ENCODE peak calls at places on chromosomes 7 and 10, in six cellular contexts. T is HCT116, O is K562, G is HepG2, S is GM12878, M is H1. W is an unnamed sample.

GRCh38 chr7:159013825-159014289 is 130.8 kb downstream of the VIPR2 start:
- DNase-seq in T (no peak), O (no peak), G (no peak), S (no peak), M (no peak), W (no peak)

GRCh38 chr10:62268027-62268398 is 631 bp downstream of the RTKN2 start:
- DNase-seq in T (no peak), O (no peak), G (no peak), S (no peak), M (no peak), W (no peak)

GRCh38 chr7:5363729-5364128 is 59.9 kb downstream of the TNRC18 start:
- DNase-seq in T (no peak), O (no peak), G (no peak), S (no peak), M (no peak), W (no peak)

GRCh38 chr7:151759591-151760042 is 117.3 kb downstream of the PRKAG2 start:
- DNase-seq in T (peak; percentile 57), O (peak; percentile 77), G (peak; percentile 56), S (no peak), M (peak; percentile 49), W (peak; percentile 60)

GRCh38 chr7:25720427-25720826 is 431.6 kb upstream of the NFE2L3 start:
- DNase-seq in T (no peak), O (peak; percentile 20), G (no peak), S (no peak), M (no peak), W (no peak)

GRCh38 chr7:45177801-45178200 is 20.2 kb downstream of the RAMP3 start:
- DNase-seq in T (no peak), O (no peak), G (no peak), S (no peak), M (no peak), W (no peak)

GRCh38 chr10:44759122-44759521 is 152.0 kb upstream of the TMEM72 start:
- DNase-seq in T (no peak), O (no peak), G (no peak), S (no peak), M (no peak), W (no peak)

GRCh38 chr7:8357536-8357935 is 75.9 kb upstream of the NXPH1 start:
- DNase-seq in T (no peak), O (no peak), G (no peak), S (no peak), M (no peak), W (no peak)

GRCh38 chr7:16098585-16099179 is 322.7 kb downstream of the CRPPA start:
- DNase-seq in T (peak; percentile 32), O (peak; percentile 45), G (no peak), S (no peak), M (no peak), W (peak; percentile 30)

GRCh38 chr10:100567826-100568225 is 32.1 kb downstream of the HIF1AN start:
- DNase-seq in T (no peak), O (no peak), G (no peak), S (no peak), M (no peak), W (no peak)
- H3K27me3 ChIP-seq in T (no peaks in the 10 kb centered on the region), O (peaks cover 3% of the 10 kb centered on the region), G (peaks cover 23% of the 10 kb centered on the region), S (peaks cover 7% of the 10 kb centered on the region), M (peaks cover 15% of the 10 kb centered on the region), W (peaks cover 14% of the 10 kb centered on the region)

GRCh38 chr10:104052351-104052885 is 33.3 kb downstream of the COL17A1 start:
- DNase-seq in T (no peak), O (no peak), G (no peak), S (no peak), M (no peak), W (no peak)

GRCh38 chr10:104045151-104046089 is 40.3 kb downstream of the COL17A1 start:
- DNase-seq in T (peak; percentile 74), O (peak; percentile 38), G (peak; percentile 45), S (no peak), M (peak; percentile 39), W (peak; percentile 59)

GRCh38 chr10:104054430-104054829 is 31.2 kb downstream of the COL17A1 start:
- DNase-seq in T (no peak), O (no peak), G (no peak), S (no peak), M (no peak), W (no peak)

GRCh38 chr10:104046651-104047050 is 39.0 kb downstream of the COL17A1 start:
- DNase-seq in T (no peak), O (no peak), G (no peak), S (no peak), M (no peak), W (no peak)

DNA sequence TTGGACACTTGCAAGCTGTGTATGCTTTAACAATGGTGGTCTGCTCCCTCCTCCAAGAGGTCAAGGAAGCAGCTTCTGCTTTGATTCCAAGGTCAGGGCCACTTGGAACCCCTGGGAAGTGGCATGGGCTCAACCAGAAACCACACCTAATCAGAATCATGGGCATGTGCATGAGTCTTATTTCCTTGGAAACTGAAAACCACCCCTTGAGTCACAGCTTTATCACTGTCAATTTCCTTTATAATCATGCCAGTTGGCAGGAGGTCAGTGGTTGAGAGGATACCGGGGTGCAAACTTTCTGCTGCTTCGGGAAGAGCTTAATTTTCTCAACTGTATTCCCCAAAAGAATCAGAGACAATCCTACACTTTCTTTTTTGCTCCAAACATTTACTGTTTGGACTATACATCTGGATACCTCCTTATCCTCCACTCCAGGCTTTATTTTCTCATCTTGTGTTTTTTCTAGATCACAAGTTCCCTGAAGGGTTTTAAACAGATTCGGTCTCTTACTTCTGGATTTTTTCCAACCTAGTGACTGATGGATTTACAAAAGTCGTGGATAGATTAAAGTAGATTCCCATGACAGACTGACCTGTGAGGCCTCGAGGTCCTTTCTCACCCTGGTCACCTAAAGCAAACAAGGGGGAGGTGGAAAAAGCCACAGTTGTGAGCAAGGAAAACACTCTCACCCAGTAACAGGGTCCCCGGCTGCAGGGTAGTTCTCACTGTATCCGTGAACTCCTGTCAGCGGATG is 36.0 kb downstream of the COL17A1 start:
- DNase-seq in T (peak; percentile 37), O (no peak), G (no peak), S (no peak), M (no peak), W (no peak)
- TF ChIP-seq ZNF274 in T (no peak), O (no peak), G (no peak), S (no peak), M (no peak), W (no peak)

DNA sequence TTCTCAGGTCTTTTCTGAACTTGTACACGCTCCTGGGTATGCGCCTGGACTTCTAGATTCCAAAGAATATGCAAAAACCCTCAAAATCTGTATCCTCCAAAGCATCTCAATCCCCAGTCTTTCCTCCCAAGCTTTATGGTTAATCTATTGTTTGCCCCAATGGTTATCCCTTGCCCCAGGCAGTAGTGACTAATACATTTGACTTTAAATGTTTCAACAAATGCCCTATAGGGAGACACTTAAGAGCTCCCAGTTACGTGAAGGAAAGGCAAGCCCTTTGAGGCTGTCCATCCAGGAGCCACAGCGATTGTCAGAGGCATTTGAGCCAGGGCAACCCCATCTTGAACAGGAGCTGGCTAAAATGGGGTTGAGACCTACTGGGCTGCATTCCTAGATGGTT is 12.7 kb upstream of the FOXL3 start:
- DNase-seq in T (no peak), O (no peak), G (no peak), S (no peak), M (no peak), W (no peak)
- H3K27me3 ChIP-seq in T (no peaks in the 10 kb centered on the region), O (no peaks in the 10 kb centered on the region), G (peaks cover 5% of the 10 kb centered on the region), S (no peaks in the 10 kb centered on the region), M (no peaks in the 10 kb centered on the region), W (no peaks in the 10 kb centered on the region)

DNA sequence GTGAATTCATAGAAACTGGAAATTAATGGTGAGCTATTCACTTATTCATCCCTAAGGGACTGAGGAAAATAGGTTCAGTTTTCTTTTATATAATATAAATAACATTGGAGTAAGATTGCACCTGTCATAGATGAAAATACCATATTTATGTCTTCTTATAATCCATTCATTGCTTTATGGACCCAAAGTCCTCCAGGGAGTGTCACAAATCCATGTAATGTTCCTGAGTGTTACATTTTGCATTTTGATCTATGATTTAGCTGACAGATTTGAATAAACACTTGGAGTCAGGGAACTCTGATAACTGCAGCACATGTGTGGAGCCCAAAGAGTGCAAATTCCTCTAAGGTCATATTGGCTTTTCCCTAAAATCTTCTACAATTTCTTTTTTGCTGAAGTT is 484.3 kb downstream of the MDFIC start:
- DNase-seq in T (no peak), O (no peak), G (no peak), S (no peak), M (no peak), W (no peak)
- TF ChIP-seq ZNF274 in T (no peak), O (no peak), G (no peak), S (no peak), M (no peak), W (no peak)

GRCh38 chr7:29192811-29193210 is 1.8 kb upstream of the CHN2 start:
- DNase-seq in T (no peak), O (no peak), G (no peak), S (no peak), M (no peak), W (no peak)

GRCh38 chr7:29193316-29194205 is 1.0 kb upstream of the CHN2 start:
- DNase-seq in T (no peak), O (no peak), G (no peak), S (no peak), M (no peak), W (no peak)

GRCh38 chr7:29194206-29194593 is 375 bp upstream of the CHN2 start:
- DNase-seq in T (no peak), O (no peak), G (no peak), S (no peak), M (no peak), W (no peak)

GRCh38 chr7:29190349-29191045 is 4.1 kb upstream of the CHN2 start:
- DNase-seq in T (no peak), O (no peak), G (peak; percentile 94), S (no peak), M (no peak), W (no peak)

GRCh38 chr7:29192284-29192683 is 2.3 kb upstream of the CHN2 start:
- DNase-seq in T (no peak), O (no peak), G (no peak), S (no peak), M (no peak), W (no peak)
- H3K27me3 ChIP-seq in T (peaks cover 7% of the 10 kb centered on the region), O (peaks cover 14% of the 10 kb centered on the region), G (no peaks in the 10 kb centered on the region), S (peaks cover 11% of the 10 kb centered on the region), M (peaks cover 55% of the 10 kb centered on the region), W (peaks cover 59% of the 10 kb centered on the region)

DNA sequence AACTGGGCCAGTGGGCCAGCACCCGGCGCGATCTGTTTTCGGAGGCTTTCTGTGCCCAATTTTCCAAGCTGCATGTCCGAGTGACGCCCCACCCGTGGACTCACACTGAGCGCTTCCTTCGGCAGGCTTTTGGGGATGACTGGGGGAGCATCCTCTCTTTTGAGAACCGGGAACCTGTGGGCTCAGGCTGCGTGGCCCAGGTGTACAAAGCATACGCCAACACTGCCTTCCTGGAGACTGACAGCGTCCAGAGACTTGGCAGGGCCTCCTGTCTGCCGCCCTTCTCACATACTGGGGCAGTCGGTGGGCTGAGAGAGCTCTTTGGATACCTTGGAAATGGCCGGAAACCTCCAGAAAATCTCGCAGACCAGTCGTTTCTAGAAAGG is 1.0 kb downstream of the ADCK2 start:
- DNase-seq in T (no peak), O (no peak), G (no peak), S (no peak), M (no peak), W (no peak)
- TF ChIP-seq ZNF274 in T (no peak), O (no peak), G (no peak), S (no peak), M (no peak), W (no peak)

W was measured in NT2/D1.